ENCODE peak calls at places on chromosome 19, in seven cellular contexts. B, M, J, Q, D, K and I are unnamed samples.

GRCh38 chr19:964116-964520 is 20.0 kb upstream of the WDR18 start:
- DNase-seq in K (no peak), Q (no peak), D (no peak), M (no peak), B (no peak), J (no peak), I (no peak)

GRCh38 chr19:19544257-19545127 is 6.4 kb downstream of the CILP2 start:
- DNase-seq in M (no peak), Q (no peak), D (no peak), K (no peak), B (no peak), J (no peak), I (no peak)

GRCh38 chr19:13834308-13834790 is 39.1 kb downstream of the ZSWIM4 start:
- DNase-seq in K (no peak), Q (no peak), J (no peak), B (peak; percentile 92), D (peak; percentile 77), M (no peak), I (no peak)

GRCh38 chr19:39937094-39937493 is 2.7 kb upstream of the FCGBP start:
- DNase-seq in K (no peak), J (no peak), Q (peak; percentile 24), D (no peak), B (no peak), M (no peak), I (no peak)

GRCh38 chr19:54017266-54017665 is 25.8 kb downstream of the CACNG6 start:
- DNase-seq in K (no peak), Q (no peak), M (no peak), J (no peak), B (peak; percentile 59), D (no peak), I (no peak)

GRCh38 chr19:18206018-18206417 is 2.2 kb upstream of the RAB3A start:
- DNase-seq in B (no peak), M (no peak), Q (no peak), J (no peak), D (no peak), K (no peak), I (no peak)

GRCh38 chr19:50720921-50721291 is 1.3 kb upstream of the SHANK1 start:
- DNase-seq in B (peak; percentile 82), J (no peak), D (no peak), K (no peak), Q (no peak), M (no peak), I (no peak)

GRCh38 chr19:38182536-38183210 is 41.3 kb downstream of the DPF1 start:
- DNase-seq in K (no peak), J (no peak), D (no peak), B (no peak), Q (no peak), M (no peak), I (no peak)

GRCh38 chr19:45577111-45577905 is 7.3 kb downstream of the OPA3 start:
- DNase-seq in J (no peak), Q (peak; percentile 53), B (peak; percentile 97), M (no peak), D (no peak), K (peak; percentile 58), I (no peak)

GRCh38 chr19:18408053-18408476 is 10.6 kb upstream of the LRRC25 start:
- DNase-seq in B (peak; percentile 48), J (no peak), M (no peak), D (no peak), K (no peak), Q (peak; percentile 82), I (no peak)

GRCh38 chr19:48490980-48491792 is 20.4 kb downstream of the LMTK3 start:
- DNase-seq in J (no peak), B (peak; percentile 40), K (no peak), Q (peak; percentile 64), D (no peak), M (no peak), I (no peak)

GRCh38 chr19:46616631-46617322 is 8.1 kb downstream of the PTGIR start:
- DNase-seq in Q (peak; percentile 78), J (no peak), K (no peak), B (peak; percentile 72), M (peak; percentile 71), D (peak; percentile 84), I (no peak)

GRCh38 chr19:2575734-2576481 is 100.0 kb downstream of the GADD45B start:
- DNase-seq in D (peak; percentile 96), M (no peak), B (no peak), K (peak; percentile 86), J (no peak), Q (no peak), I (no peak)

GRCh38 chr19:46840157-46840942 is 10.3 kb downstream of the AP2S1 start:
- DNase-seq in K (no peak), D (no peak), Q (peak; percentile 70), J (no peak), B (peak; percentile 71), M (peak; percentile 15), I (no peak)

GRCh38 chr19:38850976-38851621 is 1.3 kb upstream of the HNRNPL start:
- DNase-seq in J (no peak), M (peak; percentile 29), D (no peak), B (peak; percentile 33), K (no peak), Q (peak; percentile 60), I (no peak)

GRCh38 chr19:11658954-11659353 is 61.7 kb downstream of the ZNF627 start:
- DNase-seq in Q (no peak), B (no peak), M (no peak), K (no peak), D (no peak), J (no peak), I (no peak)

GRCh38 chr19:38666662-38667448 is 19.4 kb downstream of the ACTN4 start:
- DNase-seq in J (no peak), B (peak; percentile 92), M (no peak), K (peak; percentile 61), D (no peak), Q (no peak), I (no peak)

GRCh38 chr19:3333662-3334061 is 32.7 kb upstream of the NFIC start:
- DNase-seq in K (no peak), Q (no peak), B (no peak), M (no peak), J (no peak), D (no peak), I (no peak)

GRCh38 chr19:7355151-7355845 is 6.6 kb downstream of the ARHGEF18 start:
- DNase-seq in J (no peak), M (no peak), D (peak; percentile 66), K (no peak), B (peak; percentile 46), Q (no peak), I (no peak)

GRCh38 chr19:58007285-58007684 is 4.7 kb upstream of the ZNF606 start:
- DNase-seq in M (no peak), K (no peak), J (no peak), Q (no peak), B (peak; percentile 15), D (no peak), I (no peak)